ENCODE peak calls at places on chromosomes 11 and 22, in six cellular contexts. One of them, this sample, is unnamed.

GRCh38 chr11:125621995-125622394 is 3.0 kb upstream of the CHEK1 start:
- DNase-seq in esophagus muscularis mucosa: no peak
- DNase-seq in thyroid gland: no peak
- DNase-seq in ovary: no peak
- DNase-seq in spleen: no peak
- DNase-seq in transverse colon: no peak
- DNase-seq in this sample: no peak

GRCh38 chr22:23683545-23683944 is 7.3 kb upstream of the RGL4 start:
- DNase-seq in spleen: no peak
- DNase-seq in esophagus muscularis mucosa: no peak
- DNase-seq in transverse colon: no peak
- DNase-seq in ovary: no peak
- DNase-seq in thyroid gland: no peak
- DNase-seq in this sample: peak

GRCh38 chr11:19398273-19398672 is 157.5 kb upstream of the E2F8 start:
- DNase-seq in ovary: no peak
- DNase-seq in spleen: no peak
- DNase-seq in esophagus muscularis mucosa: no peak
- DNase-seq in transverse colon: no peak
- DNase-seq in thyroid gland: no peak
- DNase-seq in this sample: no peak

GRCh38 chr11:64284962-64285884 is at the start of gene GPR137:
- DNase-seq in transverse colon: peak
- DNase-seq in thyroid gland: peak
- DNase-seq in ovary: peak
- DNase-seq in spleen: peak
- DNase-seq in esophagus muscularis mucosa: peak
- DNase-seq in this sample: peak

GRCh38 chr11:47111318-47111804 is 65.3 kb downstream of the ARFGAP2 start:
- DNase-seq in spleen: no peak
- DNase-seq in thyroid gland: no peak
- DNase-seq in esophagus muscularis mucosa: no peak
- DNase-seq in ovary: no peak
- DNase-seq in transverse colon: no peak
- DNase-seq in this sample: no peak

GRCh38 chr11:9787981-9788521 is 124.2 kb downstream of the SWAP70 start:
- DNase-seq in thyroid gland: peak
- DNase-seq in spleen: no peak
- DNase-seq in transverse colon: peak
- DNase-seq in esophagus muscularis mucosa: no peak
- DNase-seq in ovary: no peak
- DNase-seq in this sample: no peak

GRCh38 chr11:11618973-11619435 is 2.8 kb downstream of the GALNT18 start:
- DNase-seq in spleen: no peak
- DNase-seq in esophagus muscularis mucosa: peak
- DNase-seq in ovary: no peak
- DNase-seq in thyroid gland: no peak
- DNase-seq in transverse colon: no peak
- DNase-seq in this sample: no peak

GRCh38 chr11:77067776-77068460 is 1.1 kb downstream of the CAPN5 start:
- DNase-seq in esophagus muscularis mucosa: no peak
- DNase-seq in transverse colon: peak
- DNase-seq in thyroid gland: no peak
- DNase-seq in ovary: no peak
- DNase-seq in spleen: no peak
- DNase-seq in this sample: no peak

GRCh38 chr11:45654741-45655283 is 10.6 kb downstream of the CHST1 start:
- DNase-seq in esophagus muscularis mucosa: no peak
- DNase-seq in spleen: no peak
- DNase-seq in thyroid gland: no peak
- DNase-seq in transverse colon: no peak
- DNase-seq in ovary: no peak
- DNase-seq in this sample: no peak

GRCh38 chr11:99368579-99368978 is 347.8 kb downstream of the CNTN5 start:
- DNase-seq in transverse colon: no peak
- DNase-seq in thyroid gland: no peak
- DNase-seq in spleen: no peak
- DNase-seq in ovary: no peak
- DNase-seq in esophagus muscularis mucosa: no peak
- DNase-seq in this sample: no peak

GRCh38 chr11:48384670-48385069 is 18.4 kb upstream of the OR4C5 start:
- DNase-seq in thyroid gland: no peak
- DNase-seq in transverse colon: no peak
- DNase-seq in esophagus muscularis mucosa: no peak
- DNase-seq in spleen: no peak
- DNase-seq in ovary: no peak
- DNase-seq in this sample: no peak
- TF ChIP-seq CTCF in thyroid gland: no peak
- TF ChIP-seq CTCF in transverse colon: no peak
- TF ChIP-seq CTCF in esophagus muscularis mucosa: no peak
- TF ChIP-seq CTCF in spleen: no peak
- TF ChIP-seq CTCF in ovary: no peak
- TF ChIP-seq CTCF in this sample: no peak

GRCh38 chr11:93501856-93502255 is 41.3 kb downstream of the SMCO4 start:
- DNase-seq in esophagus muscularis mucosa: no peak
- DNase-seq in transverse colon: no peak
- DNase-seq in spleen: no peak
- DNase-seq in thyroid gland: no peak
- DNase-seq in ovary: no peak
- DNase-seq in this sample: no peak
- TF ChIP-seq POLR2A in esophagus muscularis mucosa: no peak
- TF ChIP-seq POLR2A in transverse colon: no peak
- TF ChIP-seq POLR2A in spleen: no peak
- TF ChIP-seq POLR2A in thyroid gland: no peak
- TF ChIP-seq POLR2A in ovary: no peak
- TF ChIP-seq POLR2A in this sample: no peak

GRCh38 chr22:37940698-37941376 is 12.6 kb downstream of the C22orf23 start:
- DNase-seq in esophagus muscularis mucosa: no peak
- DNase-seq in ovary: no peak
- DNase-seq in thyroid gland: no peak
- DNase-seq in spleen: no peak
- DNase-seq in transverse colon: no peak
- DNase-seq in this sample: peak

GRCh38 chr22:37943471-37944198 is 9.8 kb downstream of the C22orf23 start:
- DNase-seq in transverse colon: no peak
- DNase-seq in spleen: no peak
- DNase-seq in esophagus muscularis mucosa: no peak
- DNase-seq in ovary: no peak
- DNase-seq in thyroid gland: peak
- DNase-seq in this sample: no peak
- H3K27ac ChIP-seq in transverse colon: no peak
- H3K27ac ChIP-seq in spleen: no peak
- H3K27ac ChIP-seq in esophagus muscularis mucosa: no peak
- H3K27ac ChIP-seq in ovary: no peak
- H3K27ac ChIP-seq in thyroid gland: no peak
- H3K27ac ChIP-seq in this sample: no peak

GRCh38 chr11:117098269-117099231 is at the start of gene SIK3:
- DNase-seq in transverse colon: peak
- DNase-seq in esophagus muscularis mucosa: peak
- DNase-seq in spleen: peak
- DNase-seq in ovary: peak
- DNase-seq in thyroid gland: peak
- DNase-seq in this sample: peak
- TF ChIP-seq CTCF in transverse colon: peak
- TF ChIP-seq CTCF in esophagus muscularis mucosa: peak
- TF ChIP-seq CTCF in spleen: no peak
- TF ChIP-seq CTCF in ovary: peak
- TF ChIP-seq CTCF in thyroid gland: peak
- TF ChIP-seq CTCF in this sample: no peak

GRCh38 chr11:445765-446588 is 4.1 kb upstream of the PTDSS2 start:
- DNase-seq in transverse colon: peak
- DNase-seq in spleen: no peak
- DNase-seq in esophagus muscularis mucosa: no peak
- DNase-seq in thyroid gland: peak
- DNase-seq in ovary: no peak
- DNase-seq in this sample: no peak
- TF ChIP-seq POLR2A in transverse colon: peak
- TF ChIP-seq POLR2A in spleen: no peak
- TF ChIP-seq POLR2A in esophagus muscularis mucosa: no peak
- TF ChIP-seq POLR2A in thyroid gland: no peak
- TF ChIP-seq POLR2A in ovary: no peak
- TF ChIP-seq POLR2A in this sample: no peak

DNA sequence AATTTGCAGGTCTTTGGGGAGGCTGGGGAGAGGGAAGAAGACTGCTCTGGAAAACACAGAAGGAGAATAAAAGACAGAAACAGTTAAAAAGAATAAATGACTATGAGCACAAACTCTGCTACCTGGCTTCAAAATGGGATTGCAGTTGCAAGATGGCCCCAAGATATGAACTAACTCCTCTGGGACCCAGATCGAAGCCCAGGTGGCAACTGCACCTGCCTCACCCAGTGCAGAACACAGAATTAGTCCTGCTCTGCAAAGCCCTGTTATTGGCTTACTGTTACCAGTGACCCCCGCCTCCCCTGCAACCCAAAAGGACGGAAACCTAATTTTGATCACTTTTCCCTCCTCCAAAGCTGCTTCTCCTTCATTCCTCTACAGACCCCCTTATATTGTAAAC is 35.9 kb upstream of the POU2AF1 start:
- DNase-seq in transverse colon: no peak
- DNase-seq in ovary: no peak
- DNase-seq in thyroid gland: no peak
- DNase-seq in spleen: no peak
- DNase-seq in esophagus muscularis mucosa: no peak
- DNase-seq in this sample: no peak
- H3K27ac ChIP-seq in transverse colon: no peak
- H3K27ac ChIP-seq in ovary: no peak
- H3K27ac ChIP-seq in thyroid gland: no peak
- H3K27ac ChIP-seq in spleen: peak
- H3K27ac ChIP-seq in esophagus muscularis mucosa: no peak
- H3K27ac ChIP-seq in this sample: no peak

DNA sequence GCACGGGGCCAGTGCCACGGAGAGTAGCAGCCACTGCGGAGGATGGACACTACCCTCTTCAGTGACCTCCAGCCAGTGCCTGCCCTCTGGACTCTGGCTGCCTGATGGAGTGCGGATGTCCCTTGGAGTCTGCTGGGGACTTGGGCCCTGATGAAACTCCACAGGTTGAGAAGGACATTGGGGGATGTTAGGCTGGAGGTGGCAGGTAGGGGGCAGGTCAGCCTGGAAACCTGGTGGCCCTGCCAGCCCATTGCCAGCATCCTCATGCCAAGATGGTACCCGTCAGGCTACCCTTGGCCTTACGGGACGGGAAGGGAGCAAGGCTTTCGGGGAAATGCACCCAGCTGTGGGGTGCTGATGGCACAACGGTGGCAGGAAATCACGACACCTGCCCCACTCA is 4.0 kb downstream of the CABP7 start:
- DNase-seq in thyroid gland: no peak
- DNase-seq in ovary: no peak
- DNase-seq in spleen: no peak
- DNase-seq in esophagus muscularis mucosa: no peak
- DNase-seq in transverse colon: no peak
- DNase-seq in this sample: no peak
- TF ChIP-seq CTCF in thyroid gland: no peak
- TF ChIP-seq CTCF in ovary: no peak
- TF ChIP-seq CTCF in spleen: no peak
- TF ChIP-seq CTCF in esophagus muscularis mucosa: no peak
- TF ChIP-seq CTCF in transverse colon: no peak
- TF ChIP-seq CTCF in this sample: no peak

DNA sequence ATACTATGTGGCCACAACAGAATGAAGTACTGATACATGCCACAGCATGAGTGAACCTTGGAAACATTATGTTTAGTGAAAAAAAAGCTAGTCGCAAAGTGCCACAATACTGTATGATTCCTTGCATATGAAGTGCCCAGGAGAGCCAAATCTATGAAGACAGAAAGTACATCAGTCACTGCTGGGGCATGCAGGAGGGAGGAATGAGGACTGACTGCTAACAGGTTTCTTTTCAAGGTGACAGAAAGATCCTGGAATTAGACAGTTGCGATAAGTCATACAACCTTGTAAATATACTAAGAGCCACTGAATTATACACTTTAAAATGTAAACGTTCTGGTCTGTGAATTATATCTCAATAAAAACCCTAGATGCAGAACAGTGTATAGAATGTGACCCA is 11.8 kb upstream of the C11orf91 start:
- DNase-seq in esophagus muscularis mucosa: no peak
- DNase-seq in transverse colon: no peak
- DNase-seq in thyroid gland: no peak
- DNase-seq in spleen: no peak
- DNase-seq in ovary: no peak
- DNase-seq in this sample: no peak
- TF ChIP-seq POLR2A in esophagus muscularis mucosa: no peak
- TF ChIP-seq POLR2A in transverse colon: no peak
- TF ChIP-seq POLR2A in thyroid gland: no peak
- TF ChIP-seq POLR2A in spleen: no peak
- TF ChIP-seq POLR2A in ovary: no peak
- TF ChIP-seq POLR2A in this sample: no peak

DNA sequence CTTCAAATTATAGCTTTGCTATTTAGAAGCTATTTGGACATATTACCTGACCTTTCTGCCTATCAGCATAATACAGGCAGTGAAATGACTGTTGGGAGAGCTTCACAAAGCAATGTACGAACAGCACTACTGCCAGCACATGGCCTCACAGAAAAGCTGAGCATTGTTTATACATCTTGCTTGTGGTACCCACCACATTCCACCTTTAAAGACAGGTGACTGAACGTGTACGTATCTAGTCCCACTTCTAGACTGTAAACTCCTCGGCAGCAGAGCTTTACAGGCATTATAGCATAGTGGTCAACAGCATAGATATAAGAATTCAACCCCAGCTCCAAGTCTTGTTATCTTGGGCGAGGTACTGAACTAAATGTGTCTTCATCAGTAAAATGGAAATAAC is 1.6 kb downstream of the JOSD1 start:
- DNase-seq in transverse colon: no peak
- DNase-seq in esophagus muscularis mucosa: no peak
- DNase-seq in thyroid gland: no peak
- DNase-seq in spleen: no peak
- DNase-seq in ovary: no peak
- DNase-seq in this sample: no peak
- H3K27ac ChIP-seq in transverse colon: peak
- H3K27ac ChIP-seq in esophagus muscularis mucosa: peak
- H3K27ac ChIP-seq in thyroid gland: peak
- H3K27ac ChIP-seq in spleen: no peak
- H3K27ac ChIP-seq in ovary: peak
- H3K27ac ChIP-seq in this sample: peak

DNA sequence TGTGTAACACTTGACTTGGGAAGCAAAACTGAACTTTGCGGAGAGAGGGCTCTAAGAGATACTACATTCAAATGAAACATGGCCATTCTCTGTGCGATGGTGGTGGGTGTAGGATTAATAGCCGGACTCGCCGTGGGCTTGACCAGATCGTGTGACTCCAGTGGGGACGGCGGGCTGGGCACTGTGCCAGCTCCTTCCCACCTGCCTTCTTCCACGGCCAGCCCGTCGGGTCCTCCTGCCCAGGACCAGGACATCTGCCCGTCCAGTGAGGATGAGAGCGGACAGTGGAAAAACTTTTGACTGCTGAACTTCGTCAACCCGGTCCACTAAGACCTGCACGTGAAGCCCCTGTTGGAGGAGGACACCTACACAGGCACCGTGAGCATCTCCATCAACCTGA is 137.4 kb downstream of the OR4C45 start:
- DNase-seq in thyroid gland: no peak
- DNase-seq in spleen: no peak
- DNase-seq in transverse colon: no peak
- DNase-seq in esophagus muscularis mucosa: no peak
- DNase-seq in ovary: no peak
- DNase-seq in this sample: no peak
- TF ChIP-seq CTCF in thyroid gland: no peak
- TF ChIP-seq CTCF in spleen: no peak
- TF ChIP-seq CTCF in transverse colon: no peak
- TF ChIP-seq CTCF in esophagus muscularis mucosa: no peak
- TF ChIP-seq CTCF in ovary: no peak
- TF ChIP-seq CTCF in this sample: no peak

This sample was measured in testis.